ENCODE peak calls at places on chromosomes 16 and 17, in four cellular contexts. O, X, V and E are unnamed samples.

GRCh38 chr17:83064732-83065659 is 14.4 kb upstream of the METRNL start:
- DNase-seq in O (no peak), X (no peak), V (peak; percentile 38), E (no peak)

GRCh38 chr17:35978346-35978745 is 3.0 kb downstream of the CCL16 start:
- DNase-seq in O (no peak), X (no peak), V (no peak), E (no peak)

GRCh38 chr16:11862489-11862888 is 11.1 kb upstream of the RSL1D1 start:
- DNase-seq in O (no peak), X (no peak), V (no peak), E (no peak)

GRCh38 chr17:72618018-72618509 is 474.4 kb downstream of the SLC39A11 start:
- DNase-seq in O (no peak), X (peak; percentile 90), V (no peak), E (no peak)

GRCh38 chr16:8109510-8110369 is 480.6 kb downstream of the TMEM114 start:
- DNase-seq in O (no peak), X (no peak), V (no peak), E (no peak)

GRCh38 chr17:45722161-45722560 is 62.0 kb upstream of the CRHR1 start:
- DNase-seq in O (no peak), X (peak; percentile 64), V (no peak), E (no peak)

GRCh38 chr16:46947900-46948547 is 25.4 kb downstream of the DNAJA2 start:
- DNase-seq in O (no peak), X (peak; percentile 61), V (no peak), E (no peak)

GRCh38 chr17:27944546-27945332 is 51.6 kb upstream of the LYRM9 start:
- DNase-seq in O (no peak), X (no peak), V (no peak), E (no peak)

GRCh38 chr16:31344712-31345111 is 10.3 kb upstream of the ITGAX start:
- DNase-seq in O (no peak), X (no peak), V (no peak), E (no peak)

GRCh38 chr16:11700264-11701029 is 32.2 kb downstream of the SNN start:
- DNase-seq in O (no peak), X (peak; percentile 24), V (no peak), E (no peak)

GRCh38 chr16:23952128-23953041 is 116.6 kb downstream of the PRKCB start:
- DNase-seq in O (no peak), X (no peak), V (no peak), E (no peak)

GRCh38 chr17:16027708-16028584 is 28.3 kb downstream of the TTC19 start:
- DNase-seq in O (peak; percentile 71), X (no peak), V (no peak), E (peak; percentile 66)

GRCh38 chr16:4474192-4474961 is at the start of gene NMRAL1:
- DNase-seq in O (peak; percentile 73), X (peak; percentile 96), V (peak; percentile 91), E (peak; percentile 59)

GRCh38 chr16:21599994-21600773 is 807 bp downstream of the METTL9 start:
- DNase-seq in O (no peak), X (peak; percentile 11), V (no peak), E (no peak)

GRCh38 chr17:77606146-77606864 is 352.2 kb upstream of the TNRC6C start:
- DNase-seq in O (no peak), X (no peak), V (no peak), E (no peak)

GRCh38 chr17:10144976-10145375 is 53.4 kb downstream of the GAS7 start:
- DNase-seq in O (no peak), X (no peak), V (no peak), E (no peak)

GRCh38 chr17:929547-929946 is 50.0 kb downstream of the NXN start:
- DNase-seq in O (no peak), X (no peak), V (no peak), E (no peak)

GRCh38 chr16:14070555-14070876 is 603 bp upstream of the MRTFB start:
- DNase-seq in O (no peak), X (no peak), V (no peak), E (no peak)

GRCh38 chr16:69410285-69410990 is 14.0 kb upstream of the CYB5B start:
- DNase-seq in O (no peak), X (no peak), V (no peak), E (no peak)

GRCh38 chr17:60506312-60506711 is 19.7 kb downstream of the APPBP2 start:
- DNase-seq in O (peak; percentile 62), X (no peak), V (no peak), E (no peak)

GRCh38 chr16:73149329-73149728 is 101.4 kb upstream of the ZFHX3 start:
- DNase-seq in O (no peak), X (no peak), V (no peak), E (no peak)

GRCh38 chr17:80323982-80324381 is 63.3 kb downstream of the RNF213 start:
- DNase-seq in O (no peak), X (no peak), V (no peak), E (no peak)

GRCh38 chr17:81636505-81637288 is at the start of the genes NPLOC4 and TSPAN10:
- DNase-seq in O (peak; percentile 45), X (peak; percentile 93), V (peak; percentile 88), E (peak; percentile 59)

GRCh38 chr17:76550712-76551615 is 11.1 kb downstream of the PRCD start:
- DNase-seq in O (no peak), X (no peak), V (no peak), E (no peak)

GRCh38 chr17:64081802-64082799 is 47.8 kb downstream of the ERN1 start:
- DNase-seq in O (peak; percentile 46), X (peak; percentile 78), V (no peak), E (peak; percentile 70)

GRCh38 chr17:31318298-31319190 is 2.9 kb downstream of the EVI2A start:
- DNase-seq in O (no peak), X (no peak), V (peak; percentile 40), E (peak; percentile 38)

GRCh38 chr17:59725691-59726090 is 18.2 kb downstream of the VMP1 start:
- DNase-seq in O (no peak), X (no peak), V (no peak), E (peak; percentile 31)

GRCh38 chr16:24270721-24271120 is 14.6 kb downstream of the CACNG3 start:
- DNase-seq in O (no peak), X (no peak), V (no peak), E (no peak)

GRCh38 chr16:77289331-77289809 is 90.2 kb downstream of the SYCE1L start:
- DNase-seq in O (no peak), X (peak; percentile 93), V (no peak), E (no peak)

GRCh38 chr17:80105762-80106161 is 4.4 kb downstream of the GAA start:
- DNase-seq in O (no peak), X (no peak), V (no peak), E (no peak)

GRCh38 chr17:33966410-33967063 is 288.5 kb upstream of the CCL2 start:
- DNase-seq in O (no peak), X (no peak), V (no peak), E (no peak)

GRCh38 chr17:38663125-38663751 is 11.5 kb downstream of the EPOP start:
- DNase-seq in O (peak; percentile 30), X (peak; percentile 95), V (peak; percentile 46), E (no peak)

DNA sequence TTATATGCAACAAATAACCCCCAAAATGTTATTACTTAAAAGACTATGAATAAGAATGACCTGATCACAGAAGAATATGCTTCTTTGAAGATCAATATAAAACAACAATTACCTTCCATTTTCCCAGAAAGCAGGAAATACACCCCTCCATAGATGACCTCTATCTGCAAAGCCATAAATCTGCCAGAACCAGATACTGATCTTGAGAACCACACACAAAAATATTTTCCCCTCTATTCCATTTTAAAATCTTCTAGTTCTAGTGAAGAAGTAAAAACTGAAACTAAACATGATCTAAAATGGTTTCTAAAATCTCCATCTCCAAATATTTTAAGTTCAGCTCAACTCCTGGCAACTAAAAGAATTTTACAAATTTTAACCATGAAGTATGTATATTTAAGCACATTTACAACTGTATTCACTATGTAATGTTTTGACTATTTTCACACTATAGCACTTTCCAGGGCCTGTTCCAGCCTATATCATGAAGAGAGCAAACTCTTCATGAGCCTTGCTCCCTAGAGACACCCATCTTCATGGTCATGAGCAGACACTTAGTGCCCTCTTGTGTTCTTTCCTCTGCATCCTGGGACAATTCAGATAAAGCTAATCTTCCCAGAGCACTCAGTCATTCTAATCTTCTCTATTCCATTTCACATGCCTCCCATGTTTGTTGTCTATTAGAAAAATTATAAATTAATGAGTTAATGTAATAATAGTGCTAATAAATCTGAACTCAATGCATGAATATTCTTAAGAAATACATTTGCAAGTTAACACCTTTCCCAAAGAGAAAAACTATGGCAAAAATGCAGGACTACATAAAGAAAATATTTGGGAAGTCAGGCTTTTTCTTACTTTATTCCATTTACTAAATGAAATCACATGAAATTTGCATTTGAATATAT is 87.0 kb downstream of the HELZ start:
- DNase-seq in O (no peak), X (peak; percentile 36), V (no peak), E (no peak)
- TF ChIP-seq CTCF in O (peak; percentile 31), X (peak; percentile 39), V (peak; percentile 50), E (peak; percentile 11)

DNA sequence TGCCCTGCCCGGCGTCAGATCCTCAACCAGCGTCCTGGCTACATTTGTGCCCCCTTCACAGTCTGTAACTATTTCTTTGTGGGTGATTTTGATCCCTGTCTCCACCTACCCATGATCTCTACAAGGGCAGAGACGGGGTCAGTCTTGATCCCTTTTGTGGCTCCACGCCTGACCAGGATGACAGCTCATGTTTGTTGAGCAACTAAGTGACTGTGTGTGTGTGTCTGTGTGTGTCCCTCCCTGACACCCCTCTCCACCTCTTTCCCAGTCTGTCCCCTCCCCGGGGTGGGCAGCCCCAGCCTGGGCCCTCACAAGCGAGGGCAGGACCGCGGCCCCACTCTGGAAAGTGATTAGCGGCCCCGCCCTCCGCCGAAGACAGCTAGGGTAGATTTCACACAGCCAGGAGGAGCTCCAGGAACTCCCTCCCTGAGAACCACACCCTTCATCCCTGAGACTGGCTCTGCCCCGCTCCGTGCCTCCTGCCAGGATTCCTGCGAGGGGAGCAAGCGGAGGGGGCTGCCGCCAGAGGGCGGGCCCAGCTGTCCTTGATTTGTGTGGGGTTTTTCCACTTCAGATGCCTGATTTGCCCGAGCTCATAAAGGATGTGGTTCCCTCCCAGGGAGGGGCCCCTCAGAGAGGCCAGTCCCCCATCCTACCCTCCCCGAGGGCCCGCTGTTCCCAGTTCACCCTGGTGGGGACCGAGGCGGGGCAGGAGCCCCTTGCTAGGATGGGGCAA is 5.3 kb upstream of the HS3ST6 start:
- DNase-seq in O (peak; percentile 66), X (peak; percentile 50), V (no peak), E (peak; percentile 43)
- TF ChIP-seq CTCF in O (peak; percentile 66), X (peak; percentile 39), V (no peak), E (peak; percentile 18)

DNA sequence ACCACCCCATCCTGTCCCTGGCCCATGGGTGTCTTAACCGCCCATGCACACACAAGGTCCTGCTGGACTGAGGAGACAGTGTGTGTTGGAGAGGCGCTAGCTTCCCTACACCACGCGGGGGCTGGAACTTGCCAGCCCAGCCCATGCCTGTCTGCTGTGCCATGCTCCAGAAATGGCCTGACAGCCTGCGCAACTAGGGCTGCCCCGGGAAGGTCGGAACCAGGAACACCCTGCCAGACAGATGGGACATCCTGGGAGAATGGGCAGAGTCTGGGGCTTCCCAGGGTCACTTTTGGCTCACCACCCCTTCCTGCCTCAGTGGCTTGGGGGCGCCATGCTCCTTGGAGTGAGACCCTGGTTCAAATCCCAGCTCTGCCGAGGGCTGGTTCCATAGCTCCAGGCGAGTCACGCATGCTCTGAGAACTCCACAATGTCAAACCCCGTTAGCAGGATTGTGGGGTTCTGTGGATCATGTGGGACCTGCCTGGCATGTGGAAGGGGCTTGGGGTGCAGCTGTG is 36.2 kb downstream of the SREBF1 start:
- DNase-seq in O (no peak), X (no peak), V (no peak), E (no peak)
- TF ChIP-seq CTCF in O (no peak), X (no peak), V (no peak), E (no peak)

DNA sequence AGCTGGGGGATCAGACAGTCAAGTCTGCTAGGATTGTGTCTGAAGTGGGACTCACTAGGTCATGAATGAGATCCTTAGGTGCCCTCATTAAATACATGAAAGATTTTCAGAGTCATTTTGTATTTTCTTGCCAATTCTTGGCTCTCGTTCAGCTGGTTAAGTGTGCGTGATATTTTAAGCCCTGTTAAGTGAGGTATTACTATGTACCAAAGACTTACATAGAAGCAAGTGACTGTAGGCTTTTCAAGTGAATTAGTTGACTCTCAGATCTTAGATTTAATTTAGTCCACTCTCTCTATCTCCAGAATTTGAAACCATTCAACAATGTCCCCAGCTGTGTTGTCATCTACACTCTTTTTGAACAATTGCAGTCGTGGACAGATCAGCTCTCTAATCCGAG is 219.4 kb downstream of the FOXL1 start:
- DNase-seq in O (no peak), X (no peak), V (no peak), E (no peak)
- TF ChIP-seq CTCF in O (no peak), X (no peak), V (no peak), E (no peak)